ENCODE peak calls at places on chromosomes 13 and 19, in nine cellular contexts. One of them, this sample, is unnamed.

GRCh38 chr19:12331211-12331941 is 2.1 kb downstream of the ZNF563 start:
- ATAC-seq in activated T-cell treated with anti-CD3 and anti-CD28 coated beads, Interleukin-2, amount 50 U/mL, for 72 hours: peak
- ATAC-seq in psoas muscle: no peak
- ATAC-seq in stimulated activated effector memory CD8-positive, alpha-beta T cell treated with anti-CD3 and anti-CD28 coated beads, Interleukin-12 subunit alpha, Interleukin-12 subunit beta, amount 100 ng/mL, for 72 hours: peak
- ATAC-seq in T-cell: no peak
- ATAC-seq in CD4-positive, alpha-beta T cell: no peak
- ATAC-seq in esophagus mucosa: no peak
- ATAC-seq in stimulated activated memory B cell treated with anti-CD40 and anti-IgM and Interleukin-4, amounts not matched to agents 10 μg/mL and 1 μg/mL and 100 μg/mL, for 72 hours: peak
- ATAC-seq in naive thymus-derived CD8-positive, alpha-beta T cell: peak
- ATAC-seq in this sample: no peak

GRCh38 chr13:85597790-85598500 is 201.3 kb downstream of the SLITRK6 start:
- ATAC-seq in activated T-cell treated with anti-CD3 and anti-CD28 coated beads, Interleukin-2, amount 50 U/mL, for 72 hours: no peak
- ATAC-seq in stimulated activated effector memory CD8-positive, alpha-beta T cell treated with anti-CD3 and anti-CD28 coated beads, Interleukin-12 subunit alpha, Interleukin-12 subunit beta, amount 100 ng/mL, for 72 hours: no peak
- ATAC-seq in stimulated activated memory B cell treated with anti-CD40 and anti-IgM and Interleukin-4, amounts not matched to agents 10 μg/mL and 1 μg/mL and 100 μg/mL, for 72 hours: no peak
- ATAC-seq in naive thymus-derived CD8-positive, alpha-beta T cell: no peak
- ATAC-seq in CD4-positive, alpha-beta T cell: no peak
- ATAC-seq in T-cell: no peak
- ATAC-seq in psoas muscle: no peak
- ATAC-seq in esophagus mucosa: no peak
- ATAC-seq in this sample: no peak

GRCh38 chr19:16117594-16118033 is 5.9 kb downstream of the RAB8A start:
- ATAC-seq in psoas muscle: no peak
- ATAC-seq in CD4-positive, alpha-beta T cell: no peak
- ATAC-seq in stimulated activated effector memory CD8-positive, alpha-beta T cell treated with anti-CD3 and anti-CD28 coated beads, Interleukin-12 subunit alpha, Interleukin-12 subunit beta, amount 100 ng/mL, for 72 hours: no peak
- ATAC-seq in stimulated activated memory B cell treated with anti-CD40 and anti-IgM and Interleukin-4, amounts not matched to agents 10 μg/mL and 1 μg/mL and 100 μg/mL, for 72 hours: peak
- ATAC-seq in activated T-cell treated with anti-CD3 and anti-CD28 coated beads, Interleukin-2, amount 50 U/mL, for 72 hours: no peak
- ATAC-seq in naive thymus-derived CD8-positive, alpha-beta T cell: no peak
- ATAC-seq in T-cell: no peak
- ATAC-seq in esophagus mucosa: no peak
- ATAC-seq in this sample: no peak

GRCh38 chr13:50387124-50387581 is 371.9 kb downstream of the KCNRG start:
- ATAC-seq in naive thymus-derived CD8-positive, alpha-beta T cell: no peak
- ATAC-seq in activated T-cell treated with anti-CD3 and anti-CD28 coated beads, Interleukin-2, amount 50 U/mL, for 72 hours: peak
- ATAC-seq in stimulated activated memory B cell treated with anti-CD40 and anti-IgM and Interleukin-4, amounts not matched to agents 10 μg/mL and 1 μg/mL and 100 μg/mL, for 72 hours: peak
- ATAC-seq in CD4-positive, alpha-beta T cell: peak
- ATAC-seq in psoas muscle: peak
- ATAC-seq in T-cell: peak
- ATAC-seq in esophagus mucosa: peak
- ATAC-seq in stimulated activated effector memory CD8-positive, alpha-beta T cell treated with anti-CD3 and anti-CD28 coated beads, Interleukin-12 subunit alpha, Interleukin-12 subunit beta, amount 100 ng/mL, for 72 hours: peak
- ATAC-seq in this sample: peak

GRCh38 chr13:32905063-32905863 is 111.0 kb upstream of the KL start:
- ATAC-seq in T-cell: no peak
- ATAC-seq in activated T-cell treated with anti-CD3 and anti-CD28 coated beads, Interleukin-2, amount 50 U/mL, for 72 hours: peak
- ATAC-seq in naive thymus-derived CD8-positive, alpha-beta T cell: peak
- ATAC-seq in CD4-positive, alpha-beta T cell: no peak
- ATAC-seq in esophagus mucosa: peak
- ATAC-seq in stimulated activated effector memory CD8-positive, alpha-beta T cell treated with anti-CD3 and anti-CD28 coated beads, Interleukin-12 subunit alpha, Interleukin-12 subunit beta, amount 100 ng/mL, for 72 hours: peak
- ATAC-seq in stimulated activated memory B cell treated with anti-CD40 and anti-IgM and Interleukin-4, amounts not matched to agents 10 μg/mL and 1 μg/mL and 100 μg/mL, for 72 hours: peak
- ATAC-seq in psoas muscle: no peak
- ATAC-seq in this sample: no peak

GRCh38 chr13:77896536-77896935 is 22.1 kb downstream of the EDNRB start:
- ATAC-seq in T-cell: no peak
- ATAC-seq in esophagus mucosa: no peak
- ATAC-seq in CD4-positive, alpha-beta T cell: no peak
- ATAC-seq in psoas muscle: peak
- ATAC-seq in stimulated activated memory B cell treated with anti-CD40 and anti-IgM and Interleukin-4, amounts not matched to agents 10 μg/mL and 1 μg/mL and 100 μg/mL, for 72 hours: no peak
- ATAC-seq in activated T-cell treated with anti-CD3 and anti-CD28 coated beads, Interleukin-2, amount 50 U/mL, for 72 hours: no peak
- ATAC-seq in stimulated activated effector memory CD8-positive, alpha-beta T cell treated with anti-CD3 and anti-CD28 coated beads, Interleukin-12 subunit alpha, Interleukin-12 subunit beta, amount 100 ng/mL, for 72 hours: no peak
- ATAC-seq in naive thymus-derived CD8-positive, alpha-beta T cell: no peak
- ATAC-seq in this sample: peak

GRCh38 chr13:29039212-29039611 is 219.1 kb downstream of the MTUS2 start:
- ATAC-seq in psoas muscle: no peak
- ATAC-seq in stimulated activated effector memory CD8-positive, alpha-beta T cell treated with anti-CD3 and anti-CD28 coated beads, Interleukin-12 subunit alpha, Interleukin-12 subunit beta, amount 100 ng/mL, for 72 hours: no peak
- ATAC-seq in naive thymus-derived CD8-positive, alpha-beta T cell: no peak
- ATAC-seq in activated T-cell treated with anti-CD3 and anti-CD28 coated beads, Interleukin-2, amount 50 U/mL, for 72 hours: no peak
- ATAC-seq in stimulated activated memory B cell treated with anti-CD40 and anti-IgM and Interleukin-4, amounts not matched to agents 10 μg/mL and 1 μg/mL and 100 μg/mL, for 72 hours: peak
- ATAC-seq in CD4-positive, alpha-beta T cell: no peak
- ATAC-seq in T-cell: no peak
- ATAC-seq in esophagus mucosa: no peak
- ATAC-seq in this sample: no peak

GRCh38 chr13:43905435-43906031 is 25.8 kb downstream of the LACC1 start:
- ATAC-seq in stimulated activated memory B cell treated with anti-CD40 and anti-IgM and Interleukin-4, amounts not matched to agents 10 μg/mL and 1 μg/mL and 100 μg/mL, for 72 hours: peak
- ATAC-seq in esophagus mucosa: peak
- ATAC-seq in activated T-cell treated with anti-CD3 and anti-CD28 coated beads, Interleukin-2, amount 50 U/mL, for 72 hours: peak
- ATAC-seq in T-cell: peak
- ATAC-seq in stimulated activated effector memory CD8-positive, alpha-beta T cell treated with anti-CD3 and anti-CD28 coated beads, Interleukin-12 subunit alpha, Interleukin-12 subunit beta, amount 100 ng/mL, for 72 hours: peak
- ATAC-seq in psoas muscle: peak
- ATAC-seq in naive thymus-derived CD8-positive, alpha-beta T cell: peak
- ATAC-seq in CD4-positive, alpha-beta T cell: peak
- ATAC-seq in this sample: no peak

GRCh38 chr13:93559718-93560117 is 333.1 kb downstream of the GPC6 start:
- ATAC-seq in psoas muscle: no peak
- ATAC-seq in stimulated activated effector memory CD8-positive, alpha-beta T cell treated with anti-CD3 and anti-CD28 coated beads, Interleukin-12 subunit alpha, Interleukin-12 subunit beta, amount 100 ng/mL, for 72 hours: no peak
- ATAC-seq in stimulated activated memory B cell treated with anti-CD40 and anti-IgM and Interleukin-4, amounts not matched to agents 10 μg/mL and 1 μg/mL and 100 μg/mL, for 72 hours: no peak
- ATAC-seq in esophagus mucosa: no peak
- ATAC-seq in CD4-positive, alpha-beta T cell: no peak
- ATAC-seq in T-cell: no peak
- ATAC-seq in activated T-cell treated with anti-CD3 and anti-CD28 coated beads, Interleukin-2, amount 50 U/mL, for 72 hours: no peak
- ATAC-seq in naive thymus-derived CD8-positive, alpha-beta T cell: no peak
- ATAC-seq in this sample: no peak

This sample was measured in gastroesophageal sphincter.